ENCODE peak calls at places on chromosome 1, in six cellular contexts. H is K562, C is H1, U is SK-N-SH, I is HepG2, V is GM12878. S is an unnamed sample. For H3K4me1, the result is how much of the 10 kb centered on the place peaks cover.

GRCh38 chr1:100496896-100497295 is 41.0 kb upstream of the GPR88 start:
- DNase-seq in U (no peak), C (no peak), I (no peak), V (no peak), H (no peak), S (no peak)

GRCh38 chr1:9239622-9240401 is 5.2 kb downstream of the H6PD start:
- DNase-seq in I (peak), V (no peak), H (no peak), C (no peak), U (no peak), S (no peak)

GRCh38 chr1:44030606-44031050 is 634 bp downstream of the SLC6A9 start:
- DNase-seq in I (peak), H (peak), C (no peak), V (no peak), U (peak), S (no peak)

GRCh38 chr1:234125283-234125682 is 220.8 kb downstream of the SLC35F3 start:
- DNase-seq in U (peak), V (no peak), C (peak), H (peak), I (peak), S (peak)

GRCh38 chr1:209645574-209646452 is 6.4 kb downstream of the LAMB3 start:
- DNase-seq in H (peak), I (no peak), V (no peak), U (no peak), C (no peak), S (no peak)

GRCh38 chr1:225508538-225509375 is 80.9 kb upstream of the LBR start:
- DNase-seq in V (no peak), I (peak), U (no peak), C (peak), H (no peak), S (peak)

GRCh38 chr1:225999912-226000337 is 782 bp upstream of the SDE2 start:
- DNase-seq in I (peak), C (no peak), V (peak), H (peak), U (no peak), S (no peak)

GRCh38 chr1:98203461-98203860 is 282.6 kb upstream of the DPYD start:
- DNase-seq in U (no peak), V (no peak), C (no peak), I (no peak), H (no peak), S (no peak)

GRCh38 chr1:43622471-43622870 is 27.5 kb upstream of the KDM4A start:
- DNase-seq in C (no peak), H (no peak), I (no peak), V (no peak), U (no peak), S (no peak)

GRCh38 chr1:147152772-147153171 is 19.5 kb downstream of the PRKAB2 start:
- DNase-seq in C (no peak), I (no peak), H (no peak), U (no peak), V (no peak), S (no peak)

GRCh38 chr1:62841587-62842169 is 57.7 kb downstream of the ATG4C start:
- DNase-seq in I (peak), U (peak), C (no peak), V (peak), H (peak), S (peak)

GRCh38 chr1:238647877-238648276 is 738.5 kb upstream of the CHRM3 start:
- DNase-seq in U (no peak), H (no peak), C (peak), V (no peak), I (no peak), S (peak)

GRCh38 chr1:46181343-46182260 is 5.3 kb upstream of the P3R3URF start:
- DNase-seq in C (no peak), U (no peak), V (no peak), H (no peak), I (no peak), S (no peak)

GRCh38 chr1:37794372-37795339 is 1.0 kb downstream of the MANEAL start:
- DNase-seq in I (no peak), U (peak), V (no peak), H (no peak), C (no peak), S (no peak)

GRCh38 chr1:153375511-153375910 is at the start of gene S100A12:
- DNase-seq in U (no peak), H (no peak), C (no peak), I (no peak), V (no peak), S (peak)

GRCh38 chr1:29719253-29719652 is 482.9 kb downstream of the PTPRU start:
- DNase-seq in V (no peak), H (no peak), C (no peak), U (no peak), I (no peak), S (no peak)

GRCh38 chr1:41662061-41662655 is 177.7 kb upstream of the EDN2 start:
- DNase-seq in H (no peak), C (no peak), V (no peak), I (no peak), U (peak), S (peak)

GRCh38 chr1:29249170-29249691 is 12.9 kb downstream of the PTPRU start:
- DNase-seq in H (peak), I (no peak), V (no peak), U (peak), C (peak), S (no peak)

GRCh38 chr1:226986496-226987178 is 46.5 kb downstream of the COQ8A start:
- DNase-seq in U (no peak), V (no peak), C (no peak), I (no peak), H (no peak), S (no peak)

GRCh38 chr1:6588893-6589481 is 9.2 kb downstream of the ZBTB48 start:
- DNase-seq in H (no peak), I (no peak), C (no peak), V (no peak), U (no peak), S (no peak)
- H3K4me1 ChIP-seq in H (under half), I (under half), C (under half), V (under half), U (under half), S (under half)

GRCh38 chr1:30908446-30908885 is at the start of gene SDC3:
- DNase-seq in H (peak), U (peak), I (no peak), V (no peak), C (no peak), S (no peak)
- TF ChIP-seq RFX5 in H (no peak), U (no peak), I (no peak), V (no peak), C (no peak), S (no peak)

DNA sequence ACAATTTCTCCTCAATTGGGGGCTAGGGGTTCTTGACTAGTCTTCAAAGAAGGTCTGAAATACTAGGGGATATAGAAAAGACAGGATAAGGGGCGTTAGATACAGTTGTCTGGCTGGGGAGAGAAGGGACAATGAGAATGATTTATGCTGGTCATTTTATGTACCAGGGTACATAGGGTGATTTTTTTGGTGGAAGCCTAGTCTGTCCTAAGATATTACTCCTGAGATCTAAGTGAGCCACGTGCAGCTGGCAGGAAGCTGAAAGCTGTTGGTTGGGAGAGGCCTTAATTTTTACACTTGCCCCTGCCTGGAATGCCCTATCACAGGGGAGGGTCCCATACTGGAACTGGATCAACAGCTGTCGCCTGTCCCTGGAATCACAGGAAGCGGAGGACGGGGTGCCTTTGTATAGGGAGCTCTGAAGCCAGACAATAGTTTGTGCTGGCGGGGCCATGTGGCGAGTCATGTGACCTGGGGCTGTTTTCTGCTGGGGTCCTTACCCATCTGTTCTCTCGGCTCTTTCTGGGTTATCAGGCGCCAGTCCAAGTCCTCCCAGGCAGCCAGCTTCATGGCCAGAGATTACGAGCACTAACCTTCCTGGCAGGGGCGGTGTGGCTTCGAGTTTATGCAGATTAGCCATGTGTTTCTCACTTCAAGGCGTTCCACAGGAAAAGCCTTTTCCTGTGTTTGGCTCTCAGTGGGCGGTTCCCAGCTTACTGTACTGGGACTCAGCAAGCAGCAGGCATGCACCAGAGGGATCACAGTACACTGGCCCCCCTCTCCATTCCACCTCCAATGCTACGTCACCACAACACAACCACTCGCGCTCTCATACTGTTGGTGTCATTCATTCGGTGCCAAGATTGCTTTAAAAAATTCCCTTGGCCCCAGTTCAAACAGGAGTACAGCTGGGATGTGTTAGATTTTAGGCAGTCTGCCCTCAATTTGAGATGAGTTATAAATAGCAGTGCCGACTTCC is 27.5 kb downstream of the ARID1A start:
- DNase-seq in U (peak), V (no peak), C (no peak), I (peak), H (peak), S (peak)
- TF ChIP-seq EP300 in U (no peak), V (no peak), C (no peak), I (no peak), H (peak), S (no peak)

GRCh38 chr1:64955093-64956066 is 11.0 kb downstream of the JAK1 start:
- DNase-seq in H (no peak), I (peak), U (no peak), C (no peak), V (no peak), S (no peak)
- H3K4me1 ChIP-seq in H (under half), I (half or more), U (under half), C (under half), V (half or more), S (half or more)

GRCh38 chr1:112466078-112466660 is 42.6 kb upstream of the WNT2B start:
- DNase-seq in C (peak), U (peak), I (peak), V (peak), H (peak), S (peak)

GRCh38 chr1:112462953-112463279 is 45.8 kb upstream of the WNT2B start:
- DNase-seq in U (no peak), V (no peak), H (peak), C (no peak), I (no peak), S (no peak)

GRCh38 chr1:112461200-112461871 is 47.4 kb upstream of the WNT2B start:
- DNase-seq in U (no peak), I (no peak), V (no peak), H (peak), C (no peak), S (no peak)

GRCh38 chr1:112464501-112464900 is 44.3 kb upstream of the WNT2B start:
- DNase-seq in I (no peak), C (no peak), U (no peak), H (no peak), V (no peak), S (no peak)

GRCh38 chr1:112465122-112465521 is 43.6 kb upstream of the WNT2B start:
- DNase-seq in H (no peak), V (no peak), U (no peak), I (no peak), C (no peak), S (no peak)
- TF ChIP-seq RFX5 in H (no peak), V (no peak), U (no peak), I (no peak), C (no peak), S (no peak)

GRCh38 chr1:77680173-77680572 is 2.3 kb downstream of the ZZZ3 start:
- DNase-seq in H (no peak), C (no peak), I (no peak), V (no peak), U (no peak), S (no peak)

GRCh38 chr1:77682442-77683141 is at the start of gene ZZZ3:
- DNase-seq in C (peak), U (peak), V (peak), I (peak), H (peak), S (peak)

GRCh38 chr1:77686784-77687518 is 4.5 kb upstream of the ZZZ3 start:
- DNase-seq in H (no peak), V (no peak), I (no peak), C (no peak), U (no peak), S (no peak)

GRCh38 chr1:77683836-77684148 is 1.3 kb upstream of the ZZZ3 start:
- DNase-seq in U (no peak), I (no peak), C (no peak), V (no peak), H (no peak), S (no peak)

GRCh38 chr1:77683142-77683835 is 831 bp upstream of the ZZZ3 start:
- DNase-seq in H (peak), U (peak), C (peak), I (peak), V (peak), S (peak)
- TF ChIP-seq EP300 in H (no peak), U (no peak), C (peak), I (no peak), V (no peak), S (peak)

DNA sequence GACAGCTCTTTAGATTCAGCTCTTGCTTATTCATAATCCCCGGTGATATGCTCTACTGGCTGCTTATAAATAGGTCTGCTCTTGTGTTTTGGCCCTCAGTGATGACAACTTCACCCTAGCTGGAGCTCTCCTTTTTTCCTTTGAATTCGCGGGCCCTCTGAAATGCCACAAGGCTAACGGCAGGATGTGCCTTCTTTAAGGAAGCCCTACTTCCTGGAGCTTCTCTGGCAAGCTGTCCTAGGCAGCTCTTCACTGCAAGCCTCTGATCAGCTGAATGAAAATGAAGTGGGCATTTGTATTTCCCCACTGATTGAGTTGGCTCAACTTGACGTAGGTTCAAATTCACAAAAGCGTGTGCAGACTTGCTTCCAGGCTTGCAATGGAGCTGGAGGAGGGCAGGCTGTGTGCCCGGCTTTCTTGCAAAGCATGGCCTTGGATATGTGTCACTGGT is 22.2 kb downstream of the SGIP1 start:
- DNase-seq in U (no peak), H (no peak), C (no peak), I (no peak), V (no peak), S (no peak)
- H3K4me1 ChIP-seq in U (under half), H (under half), C (under half), I (under half), V (under half), S (under half)

GRCh38 chr1:201264554-201264953 is 18.8 kb upstream of the PKP1 start:
- DNase-seq in V (no peak), C (no peak), H (no peak), U (no peak), I (no peak), S (no peak)

GRCh38 chr1:201264072-201264471 is 19.2 kb upstream of the PKP1 start:
- DNase-seq in U (peak), C (no peak), H (no peak), V (no peak), I (no peak), S (no peak)

GRCh38 chr1:201266276-201266675 is 17.0 kb upstream of the PKP1 start:
- DNase-seq in U (no peak), V (no peak), I (no peak), H (no peak), C (no peak), S (no peak)

GRCh38 chr1:201266774-201267173 is 16.5 kb upstream of the PKP1 start:
- DNase-seq in I (no peak), H (no peak), U (no peak), V (no peak), C (no peak), S (peak)

GRCh38 chr1:201265771-201266170 is 17.5 kb upstream of the PKP1 start:
- DNase-seq in H (no peak), V (no peak), C (no peak), U (no peak), I (no peak), S (peak)
- TF ChIP-seq RFX5 in H (no peak), V (no peak), C (no peak), U (no peak), I (no peak), S (no peak)

GRCh38 chr1:186760426-186760825 is 68.3 kb upstream of the PLA2G4A start:
- DNase-seq in U (no peak), V (no peak), C (no peak), I (no peak), H (no peak), S (no peak)
- TF ChIP-seq EP300 in U (no peak), V (no peak), C (no peak), I (no peak), H (no peak), S (no peak)